ENCODE peak calls at places on chromosome 14, in seven cellular contexts. U is GF-D8, Y is C1 segment of cervical spinal cord, Q is omental fat pad, D is Ammon's horn, H is AG04450, X is AG04449. G is an unnamed sample.
A peak's percentile ranks its signal among the peaks of the same experiment; 100 is the strongest.

GRCh38 chr14:57578427-57579220 is 85.0 kb upstream of the CCDC198 start:
- DNase-seq in U (no peak), Y (no peak), Q (no peak), D (no peak), H (no peak), X (no peak), G (no peak)

GRCh38 chr14:33668066-33668465 is 282.8 kb downstream of the EGLN3 start:
- DNase-seq in U (no peak), Y (no peak), Q (no peak), D (no peak), H (no peak), X (no peak), G (no peak)

GRCh38 chr14:42222924-42223471 is 616.3 kb downstream of the LRFN5 start:
- DNase-seq in U (no peak), Y (peak; percentile 7), Q (no peak), D (peak; percentile 64), H (peak; percentile 45), X (peak; percentile 29), G (peak; percentile 13)

GRCh38 chr14:45838597-45838996 is 585.6 kb upstream of the MIS18BP1 start:
- DNase-seq in U (no peak), Y (no peak), Q (no peak), D (peak; percentile 17), H (no peak), X (no peak), G (no peak)

GRCh38 chr14:105330491-105330895 is 15.9 kb downstream of the PACS2 start:
- DNase-seq in U (no peak), Y (no peak), Q (no peak), D (no peak), H (no peak), X (no peak), G (no peak)

GRCh38 chr14:99407416-99407815 is 73.2 kb downstream of the SETD3 start:
- DNase-seq in U (no peak), Y (no peak), Q (no peak), D (no peak), H (no peak), X (no peak), G (no peak)

GRCh38 chr14:66464261-66464660 is 21.9 kb upstream of the CCDC196 start:
- DNase-seq in U (no peak), Y (no peak), Q (no peak), D (no peak), H (no peak), X (no peak), G (no peak)

GRCh38 chr14:70808402-70809237 is 693 bp downstream of the MAP3K9 start:
- DNase-seq in U (no peak), Y (peak; percentile 55), Q (no peak), D (no peak), H (no peak), X (no peak), G (no peak)

GRCh38 chr14:70754989-70755388 is 54.3 kb downstream of the MAP3K9 start:
- DNase-seq in U (no peak), Y (no peak), Q (no peak), D (no peak), H (no peak), X (no peak), G (no peak)

GRCh38 chr14:24052656-24053547 is 1.1 kb downstream of the CARMIL3 start:
- DNase-seq in U (no peak), Y (no peak), Q (no peak), D (no peak), H (no peak), X (no peak), G (no peak)

GRCh38 chr14:100473249-100473648 is 114.0 kb downstream of the BEGAIN start:
- DNase-seq in U (no peak), Y (no peak), Q (no peak), D (no peak), H (no peak), X (no peak), G (no peak)

GRCh38 chr14:50769893-50770500 is 61.0 kb downstream of the NIN start:
- DNase-seq in U (no peak), Y (no peak), Q (no peak), D (no peak), H (no peak), X (no peak), G (no peak)

GRCh38 chr14:95265106-95266094 is 54.3 kb downstream of the CLMN start:
- DNase-seq in U (no peak), Y (no peak), Q (no peak), D (peak; percentile 34), H (peak; percentile 59), X (peak; percentile 86), G (peak; percentile 37)

GRCh38 chr14:73745571-73746539 is 31.7 kb upstream of the PNMA1 start:
- DNase-seq in U (no peak), Y (no peak), Q (no peak), D (no peak), H (no peak), X (no peak), G (no peak)

GRCh38 chr14:105317546-105317945 is 3.0 kb downstream of the PACS2 start:
- DNase-seq in U (no peak), Y (no peak), Q (no peak), D (peak; percentile 75), H (no peak), X (no peak), G (no peak)

GRCh38 chr14:70061108-70061507 is 127.6 kb downstream of the SLC8A3 start:
- DNase-seq in U (no peak), Y (no peak), Q (no peak), D (no peak), H (no peak), X (no peak), G (no peak)

GRCh38 chr14:101937926-101938767 is 26.2 kb upstream of the DYNC1H1 start:
- DNase-seq in U (no peak), Y (no peak), Q (no peak), D (no peak), H (no peak), X (no peak), G (no peak)

GRCh38 chr14:64789696-64790095 is 85.5 kb downstream of the PLEKHG3 start:
- DNase-seq in U (no peak), Y (no peak), Q (no peak), D (no peak), H (no peak), X (no peak), G (no peak)

GRCh38 chr14:84409435-84409834 is 1120.5 kb upstream of the FLRT2 start:
- DNase-seq in U (no peak), Y (no peak), Q (no peak), D (no peak), H (no peak), X (no peak), G (no peak)

GRCh38 chr14:75344396-75344795 is 65.8 kb downstream of the FOS start:
- DNase-seq in U (no peak), Y (no peak), Q (no peak), D (no peak), H (no peak), X (no peak), G (no peak)

GRCh38 chr14:69882086-69882864 is 3.1 kb downstream of the SMOC1 start:
- DNase-seq in U (no peak), Y (no peak), Q (no peak), D (no peak), H (no peak), X (no peak), G (no peak)

GRCh38 chr14:87231336-87232026 is 761.5 kb downstream of the GALC start:
- DNase-seq in U (no peak), Y (no peak), Q (no peak), D (no peak), H (no peak), X (no peak), G (no peak)

GRCh38 chr14:99684356-99684952 is 356 bp downstream of the CYP46A1 start:
- DNase-seq in U (no peak), Y (no peak), Q (no peak), D (no peak), H (no peak), X (no peak), G (no peak)

GRCh38 chr14:28542040-28542439 is 224.5 kb upstream of the FOXG1 start:
- DNase-seq in U (no peak), Y (no peak), Q (no peak), D (no peak), H (no peak), X (no peak), G (no peak)

GRCh38 chr14:79044894-79045624 is 874.9 kb downstream of the NRXN3 start:
- DNase-seq in U (no peak), Y (no peak), Q (no peak), D (peak; percentile 5), H (peak; percentile 15), X (peak; percentile 21), G (peak; percentile 62)

GRCh38 chr14:55131782-55132181 is 2.7 kb downstream of the LGALS3 start:
- DNase-seq in U (no peak), Y (no peak), Q (no peak), D (no peak), H (no peak), X (no peak), G (no peak)

GRCh38 chr14:78340250-78340649 is 170.1 kb downstream of the NRXN3 start:
- DNase-seq in U (no peak), Y (no peak), Q (no peak), D (no peak), H (no peak), X (no peak), G (no peak)

GRCh38 chr14:32050839-32051238 is 26.3 kb upstream of the ARHGAP5 start:
- DNase-seq in U (no peak), Y (no peak), Q (no peak), D (no peak), H (no peak), X (no peak), G (no peak)

GRCh38 chr14:75044760-75045159 is 6.5 kb downstream of the MLH3 start:
- DNase-seq in U (no peak), Y (no peak), Q (no peak), D (no peak), H (no peak), X (no peak), G (no peak)